ENCODE peak calls at places on chromosome 3, in seven cellular contexts. One of them, this sample, is unnamed.

GRCh38 chr3:142279965-142280590 is 54.7 kb upstream of the GK5 start:
- DNase-seq in CD8-positive, alpha-beta T cell: no peak
- DNase-seq in fibroblast of lung: peak
- DNase-seq in MM.1S: peak
- DNase-seq in GM12878: peak
- DNase-seq in heart right ventricle: peak
- DNase-seq in IMR-90: peak
- DNase-seq in this sample: peak

GRCh38 chr3:20622304-20622703 is 436.3 kb upstream of the SGO1 start:
- DNase-seq in heart right ventricle: no peak
- DNase-seq in IMR-90: peak
- DNase-seq in MM.1S: no peak
- DNase-seq in fibroblast of lung: peak
- DNase-seq in GM12878: no peak
- DNase-seq in CD8-positive, alpha-beta T cell: no peak
- DNase-seq in this sample: no peak

GRCh38 chr3:140334105-140334504 is 343.8 kb upstream of the TRIM42 start:
- DNase-seq in CD8-positive, alpha-beta T cell: no peak
- DNase-seq in heart right ventricle: no peak
- DNase-seq in fibroblast of lung: no peak
- DNase-seq in IMR-90: no peak
- DNase-seq in GM12878: no peak
- DNase-seq in MM.1S: no peak
- DNase-seq in this sample: no peak

GRCh38 chr3:66555214-66555844 is 54.5 kb upstream of the LRIG1 start:
- DNase-seq in MM.1S: no peak
- DNase-seq in IMR-90: no peak
- DNase-seq in fibroblast of lung: no peak
- DNase-seq in GM12878: no peak
- DNase-seq in CD8-positive, alpha-beta T cell: no peak
- DNase-seq in heart right ventricle: no peak
- DNase-seq in this sample: no peak

GRCh38 chr3:169772530-169772950 is 656 bp upstream of the MYNN start:
- DNase-seq in GM12878: peak
- DNase-seq in CD8-positive, alpha-beta T cell: no peak
- DNase-seq in MM.1S: peak
- DNase-seq in heart right ventricle: peak
- DNase-seq in fibroblast of lung: peak
- DNase-seq in IMR-90: peak
- DNase-seq in this sample: no peak

GRCh38 chr3:29282431-29283296 is 1.8 kb downstream of the RBMS3 start:
- DNase-seq in CD8-positive, alpha-beta T cell: no peak
- DNase-seq in MM.1S: no peak
- DNase-seq in GM12878: no peak
- DNase-seq in heart right ventricle: no peak
- DNase-seq in fibroblast of lung: peak
- DNase-seq in IMR-90: peak
- DNase-seq in this sample: no peak

GRCh38 chr3:9076985-9077384 is 113.7 kb upstream of the RAD18 start:
- DNase-seq in IMR-90: no peak
- DNase-seq in fibroblast of lung: no peak
- DNase-seq in heart right ventricle: no peak
- DNase-seq in CD8-positive, alpha-beta T cell: no peak
- DNase-seq in GM12878: no peak
- DNase-seq in MM.1S: no peak
- DNase-seq in this sample: no peak

GRCh38 chr3:69143605-69144004 is 21.2 kb upstream of the LMOD3 start:
- DNase-seq in CD8-positive, alpha-beta T cell: no peak
- DNase-seq in MM.1S: no peak
- DNase-seq in IMR-90: peak
- DNase-seq in GM12878: no peak
- DNase-seq in fibroblast of lung: peak
- DNase-seq in heart right ventricle: no peak
- DNase-seq in this sample: no peak

GRCh38 chr3:192881159-192881786 is 36.4 kb downstream of the MB21D2 start:
- DNase-seq in GM12878: no peak
- DNase-seq in IMR-90: no peak
- DNase-seq in CD8-positive, alpha-beta T cell: no peak
- DNase-seq in fibroblast of lung: no peak
- DNase-seq in MM.1S: no peak
- DNase-seq in heart right ventricle: no peak
- DNase-seq in this sample: no peak

GRCh38 chr3:194058189-194058571 is 77.8 kb upstream of the HES1 start:
- DNase-seq in MM.1S: peak
- DNase-seq in CD8-positive, alpha-beta T cell: no peak
- DNase-seq in GM12878: no peak
- DNase-seq in fibroblast of lung: peak
- DNase-seq in heart right ventricle: peak
- DNase-seq in IMR-90: peak
- DNase-seq in this sample: peak

GRCh38 chr3:131995936-131996335 is 38.9 kb downstream of the CPNE4 start:
- DNase-seq in IMR-90: no peak
- DNase-seq in CD8-positive, alpha-beta T cell: no peak
- DNase-seq in GM12878: no peak
- DNase-seq in fibroblast of lung: no peak
- DNase-seq in MM.1S: no peak
- DNase-seq in heart right ventricle: no peak
- DNase-seq in this sample: no peak

GRCh38 chr3:186983372-186984058 is 53.2 kb downstream of the ST6GAL1 start:
- DNase-seq in IMR-90: peak
- DNase-seq in fibroblast of lung: no peak
- DNase-seq in CD8-positive, alpha-beta T cell: no peak
- DNase-seq in heart right ventricle: no peak
- DNase-seq in MM.1S: no peak
- DNase-seq in GM12878: no peak
- DNase-seq in this sample: no peak

GRCh38 chr3:177410734-177411133 is 213.5 kb upstream of the TBL1XR1 start:
- DNase-seq in IMR-90: no peak
- DNase-seq in GM12878: no peak
- DNase-seq in CD8-positive, alpha-beta T cell: peak
- DNase-seq in heart right ventricle: no peak
- DNase-seq in fibroblast of lung: no peak
- DNase-seq in MM.1S: peak
- DNase-seq in this sample: no peak

GRCh38 chr3:124168271-124168670 is 176.3 kb upstream of the ROPN1 start:
- DNase-seq in CD8-positive, alpha-beta T cell: no peak
- DNase-seq in heart right ventricle: peak
- DNase-seq in fibroblast of lung: no peak
- DNase-seq in IMR-90: peak
- DNase-seq in GM12878: no peak
- DNase-seq in MM.1S: no peak
- DNase-seq in this sample: no peak

GRCh38 chr3:117660941-117661635 is 951.5 kb downstream of the TUSC7 start:
- DNase-seq in fibroblast of lung: no peak
- DNase-seq in CD8-positive, alpha-beta T cell: no peak
- DNase-seq in GM12878: no peak
- DNase-seq in MM.1S: no peak
- DNase-seq in heart right ventricle: no peak
- DNase-seq in IMR-90: peak
- DNase-seq in this sample: no peak

GRCh38 chr3:87575538-87575937 is 299.2 kb upstream of the POU1F1 start:
- DNase-seq in CD8-positive, alpha-beta T cell: no peak
- DNase-seq in IMR-90: no peak
- DNase-seq in fibroblast of lung: no peak
- DNase-seq in MM.1S: no peak
- DNase-seq in GM12878: no peak
- DNase-seq in heart right ventricle: no peak
- DNase-seq in this sample: no peak

GRCh38 chr3:159787794-159788205 is 200.8 kb upstream of the IL12A start:
- DNase-seq in IMR-90: peak
- DNase-seq in heart right ventricle: no peak
- DNase-seq in fibroblast of lung: peak
- DNase-seq in MM.1S: no peak
- DNase-seq in GM12878: no peak
- DNase-seq in CD8-positive, alpha-beta T cell: no peak
- DNase-seq in this sample: no peak

GRCh38 chr3:171260899-171261298 is 199.3 kb downstream of the TNIK start:
- DNase-seq in GM12878: no peak
- DNase-seq in IMR-90: no peak
- DNase-seq in fibroblast of lung: no peak
- DNase-seq in MM.1S: no peak
- DNase-seq in CD8-positive, alpha-beta T cell: no peak
- DNase-seq in heart right ventricle: no peak
- DNase-seq in this sample: no peak

GRCh38 chr3:119310052-119310451 is 15.9 kb downstream of the ARHGAP31 start:
- DNase-seq in IMR-90: peak
- DNase-seq in GM12878: no peak
- DNase-seq in fibroblast of lung: peak
- DNase-seq in MM.1S: no peak
- DNase-seq in CD8-positive, alpha-beta T cell: no peak
- DNase-seq in heart right ventricle: no peak
- DNase-seq in this sample: peak

GRCh38 chr3:101695779-101696372 is 9.4 kb upstream of the RPL24 start:
- DNase-seq in GM12878: no peak
- DNase-seq in MM.1S: peak
- DNase-seq in IMR-90: peak
- DNase-seq in heart right ventricle: peak
- DNase-seq in fibroblast of lung: peak
- DNase-seq in CD8-positive, alpha-beta T cell: no peak
- DNase-seq in this sample: no peak

GRCh38 chr3:40317061-40317676 is 7.7 kb downstream of the EIF1B start:
- DNase-seq in IMR-90: peak
- DNase-seq in heart right ventricle: peak
- DNase-seq in MM.1S: peak
- DNase-seq in fibroblast of lung: peak
- DNase-seq in CD8-positive, alpha-beta T cell: peak
- DNase-seq in GM12878: no peak
- DNase-seq in this sample: peak

GRCh38 chr3:69204315-69204957 is 82.0 kb upstream of the LMOD3 start:
- DNase-seq in heart right ventricle: peak
- DNase-seq in fibroblast of lung: no peak
- DNase-seq in CD8-positive, alpha-beta T cell: no peak
- DNase-seq in IMR-90: peak
- DNase-seq in GM12878: peak
- DNase-seq in MM.1S: no peak
- DNase-seq in this sample: no peak

GRCh38 chr3:116242825-116243224 is 202.5 kb downstream of the LSAMP start:
- DNase-seq in fibroblast of lung: no peak
- DNase-seq in CD8-positive, alpha-beta T cell: no peak
- DNase-seq in MM.1S: no peak
- DNase-seq in IMR-90: no peak
- DNase-seq in GM12878: no peak
- DNase-seq in heart right ventricle: no peak
- DNase-seq in this sample: no peak

GRCh38 chr3:99023590-99024192 is 122.2 kb upstream of the DCBLD2 start:
- DNase-seq in GM12878: no peak
- DNase-seq in fibroblast of lung: peak
- DNase-seq in CD8-positive, alpha-beta T cell: no peak
- DNase-seq in MM.1S: peak
- DNase-seq in IMR-90: peak
- DNase-seq in heart right ventricle: no peak
- DNase-seq in this sample: no peak

GRCh38 chr3:78497025-78497424 is 1270.8 kb downstream of the ROBO1 start:
- DNase-seq in IMR-90: no peak
- DNase-seq in fibroblast of lung: no peak
- DNase-seq in GM12878: no peak
- DNase-seq in heart right ventricle: peak
- DNase-seq in MM.1S: no peak
- DNase-seq in CD8-positive, alpha-beta T cell: no peak
- DNase-seq in this sample: no peak

GRCh38 chr3:67386446-67386845 is 268.0 kb downstream of the SUCLG2 start:
- DNase-seq in MM.1S: no peak
- DNase-seq in GM12878: no peak
- DNase-seq in CD8-positive, alpha-beta T cell: no peak
- DNase-seq in fibroblast of lung: no peak
- DNase-seq in heart right ventricle: no peak
- DNase-seq in IMR-90: peak
- DNase-seq in this sample: no peak

DNA sequence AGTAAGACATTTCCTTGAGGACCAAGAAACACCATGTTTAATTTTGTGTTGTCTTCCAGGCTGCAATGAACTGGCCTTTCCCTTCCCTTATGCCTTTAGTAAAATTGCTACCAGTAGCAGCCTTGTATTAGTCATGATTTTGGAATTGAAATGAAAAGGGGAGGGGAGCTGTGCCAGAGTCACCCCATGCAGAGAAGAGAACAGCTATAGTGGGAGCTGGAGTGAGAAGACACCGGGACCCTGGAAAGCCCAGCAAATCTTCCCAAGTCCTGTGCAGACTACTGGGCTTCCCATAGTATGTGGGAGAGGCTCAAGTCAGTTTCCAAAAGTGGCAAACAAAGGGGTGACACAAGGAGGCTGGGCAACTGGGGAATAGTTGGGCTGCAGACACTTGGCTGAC is 178.5 kb downstream of the NR1D2 start:
- DNase-seq in IMR-90: peak
- DNase-seq in MM.1S: no peak
- DNase-seq in fibroblast of lung: peak
- DNase-seq in GM12878: no peak
- DNase-seq in CD8-positive, alpha-beta T cell: no peak
- DNase-seq in heart right ventricle: no peak
- DNase-seq in this sample: no peak
- H3K27ac ChIP-seq in IMR-90: no peak
- H3K27ac ChIP-seq in MM.1S: no peak
- H3K27ac ChIP-seq in fibroblast of lung: no peak
- H3K27ac ChIP-seq in GM12878: no peak
- H3K27ac ChIP-seq in CD8-positive, alpha-beta T cell: no peak
- H3K27ac ChIP-seq in heart right ventricle: no peak
- H3K27ac ChIP-seq in this sample: no peak

GRCh38 chr3:120449701-120450216 is 1.0 kb downstream of the FSTL1 start:
- DNase-seq in IMR-90: peak
- DNase-seq in fibroblast of lung: peak
- DNase-seq in heart right ventricle: no peak
- DNase-seq in MM.1S: no peak
- DNase-seq in CD8-positive, alpha-beta T cell: no peak
- DNase-seq in GM12878: no peak
- DNase-seq in this sample: no peak
- H3K27ac ChIP-seq in IMR-90: peak
- H3K27ac ChIP-seq in fibroblast of lung: peak
- H3K27ac ChIP-seq in heart right ventricle: peak
- H3K27ac ChIP-seq in MM.1S: no peak
- H3K27ac ChIP-seq in CD8-positive, alpha-beta T cell: no peak
- H3K27ac ChIP-seq in GM12878: no peak
- H3K27ac ChIP-seq in this sample: no peak

DNA sequence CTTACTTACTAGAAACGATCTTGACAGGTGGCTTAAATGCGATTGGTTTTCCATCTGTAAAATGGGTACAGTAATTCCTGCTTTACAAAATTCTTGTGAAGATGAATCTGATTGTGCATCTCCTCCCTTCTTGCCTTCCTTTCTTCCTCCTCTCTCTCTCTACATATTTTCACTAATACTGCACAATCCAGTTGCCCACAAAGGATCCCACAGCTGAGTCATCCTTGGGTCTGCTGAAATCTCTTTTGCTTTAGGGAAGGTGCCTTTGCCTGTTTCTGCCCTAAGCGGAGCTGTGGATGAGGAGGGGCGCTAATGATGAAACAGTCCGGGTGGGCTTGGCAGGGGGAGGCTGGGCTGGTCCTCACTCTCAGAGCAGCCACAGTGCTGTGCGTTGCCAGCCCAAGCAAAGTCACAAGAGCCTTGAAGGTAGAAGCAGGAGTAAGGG is 46.1 kb downstream of the AMOTL2 start:
- DNase-seq in CD8-positive, alpha-beta T cell: no peak
- DNase-seq in fibroblast of lung: peak
- DNase-seq in heart right ventricle: no peak
- DNase-seq in IMR-90: peak
- DNase-seq in GM12878: no peak
- DNase-seq in MM.1S: no peak
- DNase-seq in this sample: no peak
- H3K27ac ChIP-seq in CD8-positive, alpha-beta T cell: no peak
- H3K27ac ChIP-seq in fibroblast of lung: peak
- H3K27ac ChIP-seq in heart right ventricle: no peak
- H3K27ac ChIP-seq in IMR-90: peak
- H3K27ac ChIP-seq in GM12878: no peak
- H3K27ac ChIP-seq in MM.1S: no peak
- H3K27ac ChIP-seq in this sample: no peak

GRCh38 chr3:53109822-53110771 is 20.1 kb downstream of the RFT1 start:
- DNase-seq in GM12878: no peak
- DNase-seq in MM.1S: peak
- DNase-seq in CD8-positive, alpha-beta T cell: peak
- DNase-seq in heart right ventricle: no peak
- DNase-seq in IMR-90: peak
- DNase-seq in fibroblast of lung: peak
- DNase-seq in this sample: no peak
- H3K27ac ChIP-seq in GM12878: no peak
- H3K27ac ChIP-seq in MM.1S: peak
- H3K27ac ChIP-seq in CD8-positive, alpha-beta T cell: no peak
- H3K27ac ChIP-seq in heart right ventricle: no peak
- H3K27ac ChIP-seq in IMR-90: peak
- H3K27ac ChIP-seq in fibroblast of lung: no peak
- H3K27ac ChIP-seq in this sample: no peak

This sample was measured in substantia nigra.